ENCODE peak calls at places on chromosomes 16 and 17, in five cellular contexts. S is foreskin keratinocyte, I is transverse colon, R is pancreas, F is right cardiac atrium. U is an unnamed sample. For H3K4me1, the result is how much of the 10 kb centered on the place peaks cover.

GRCh38 chr16:90008708-90009145 is 10.5 kb downstream of the DBNDD1 start:
- DNase-seq in R (no peak), F (no peak), I (peak), S (no peak), U (no peak)

GRCh38 chr17:55418369-55419268 is 3.0 kb downstream of the MMD start:
- DNase-seq in R (no peak), I (no peak), S (no peak), F (no peak), U (no peak)

GRCh38 chr17:42459256-42459982 is 741 bp downstream of the ATP6V0A1 start:
- DNase-seq in F (no peak), S (peak), R (peak), I (peak), U (peak)

GRCh38 chr16:56635441-56635967 is 3.0 kb upstream of the MT1A start:
- DNase-seq in F (no peak), I (no peak), S (no peak), R (no peak), U (no peak)

GRCh38 chr16:17437142-17437720 is 33.5 kb downstream of the XYLT1 start:
- DNase-seq in R (no peak), F (no peak), S (no peak), I (no peak), U (no peak)

GRCh38 chr17:28381141-28381825 is 9.8 kb downstream of the SARM1 start:
- DNase-seq in S (peak), I (peak), R (no peak), F (peak), U (no peak)

GRCh38 chr17:6555331-6556120 is 829 bp downstream of the PITPNM3 start:
- DNase-seq in F (peak), R (peak), S (peak), I (peak), U (no peak)

GRCh38 chr17:40339068-40339699 is 25.4 kb downstream of the GJD3 start:
- DNase-seq in I (peak), F (no peak), S (no peak), R (no peak), U (no peak)

GRCh38 chr16:51359141-51359960 is 208.3 kb upstream of the SALL1 start:
- DNase-seq in I (peak), S (no peak), R (no peak), F (peak), U (no peak)

GRCh38 chr17:48841395-48841831 is 10.6 kb downstream of the CALCOCO2 start:
- DNase-seq in I (no peak), R (no peak), F (no peak), S (no peak), U (no peak)

GRCh38 chr17:78672880-78673371 is 95.7 kb upstream of the DNAH17 start:
- DNase-seq in F (no peak), S (peak), R (peak), I (no peak), U (no peak)

GRCh38 chr16:30108059-30108855 is 5.1 kb downstream of the GDPD3 start:
- DNase-seq in F (peak), R (no peak), S (no peak), I (no peak), U (no peak)

GRCh38 chr17:80761421-80761871 is 216.8 kb downstream of the RPTOR start:
- DNase-seq in R (no peak), F (no peak), I (no peak), S (peak), U (no peak)

GRCh38 chr17:44223574-44224046 is 4.1 kb upstream of the UBTF start:
- DNase-seq in F (peak), R (peak), S (no peak), I (peak), U (no peak)

GRCh38 chr17:16881239-16881924 is 90.5 kb downstream of the TNFRSF13B start:
- DNase-seq in I (no peak), R (no peak), S (no peak), F (no peak), U (no peak)

GRCh38 chr16:81251871-81252270 is 13.4 kb downstream of the BCO1 start:
- DNase-seq in R (no peak), I (no peak), F (no peak), S (no peak), U (no peak)

GRCh38 chr17:61106354-61106753 is 293.3 kb upstream of the TBX2 start:
- DNase-seq in S (no peak), F (no peak), R (no peak), I (no peak), U (no peak)

GRCh38 chr17:64707077-64707591 is 45.0 kb upstream of the SMURF2 start:
- DNase-seq in F (peak), R (peak), S (peak), I (peak), U (peak)

GRCh38 chr16:53080345-53081031 is 25.7 kb downstream of the CHD9 start:
- DNase-seq in I (peak), F (peak), R (no peak), S (peak), U (peak)

GRCh38 chr17:78332530-78332929 is 27.3 kb downstream of the SOCS3 start:
- DNase-seq in I (no peak), S (no peak), F (no peak), R (no peak), U (no peak)

GRCh38 chr17:69284646-69285045 is 42.3 kb downstream of the ABCA5 start:
- DNase-seq in S (no peak), I (no peak), F (no peak), R (no peak), U (no peak)

GRCh38 chr17:71926746-71927398 is 193.9 kb upstream of the SOX9 start:
- DNase-seq in S (no peak), F (no peak), R (no peak), I (no peak), U (no peak)

GRCh38 chr17:14331982-14332298 is 31.1 kb downstream of the HS3ST3B1 start:
- DNase-seq in F (no peak), I (no peak), R (no peak), S (no peak), U (no peak)

GRCh38 chr17:46003907-46004748 is 5.1 kb downstream of the STH start:
- DNase-seq in S (no peak), R (peak), I (peak), F (peak), U (peak)

GRCh38 chr16:55824473-55824872 is 8.4 kb downstream of the CES1 start:
- DNase-seq in R (no peak), F (no peak), S (no peak), I (no peak), U (no peak)

GRCh38 chr17:79866791-79867190 is 27.6 kb upstream of the CBX4 start:
- DNase-seq in S (no peak), F (peak), I (no peak), R (no peak), U (no peak)

DNA sequence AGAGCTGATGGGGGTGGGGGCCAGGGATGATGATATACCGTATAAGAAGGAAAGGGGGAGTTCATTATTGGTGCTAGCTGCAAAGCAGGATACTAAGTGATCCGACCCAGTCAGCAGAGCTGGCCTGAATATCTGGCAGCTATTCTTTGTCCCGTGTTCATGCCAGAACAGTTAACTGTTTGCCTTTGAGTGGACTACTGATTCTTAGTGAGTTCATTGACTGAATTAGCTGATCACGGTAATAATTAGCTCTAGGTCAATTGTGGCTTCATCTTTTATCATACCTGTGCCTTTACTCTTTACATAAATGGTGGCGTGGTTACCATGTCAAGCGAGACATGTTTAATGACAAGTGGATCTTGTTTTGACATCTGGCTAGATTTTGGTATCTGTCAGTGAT is 5.3 kb downstream of the KPNB1 start:
- DNase-seq in S (no peak), R (no peak), I (no peak), F (no peak), U (no peak)
- H3K4me1 ChIP-seq in S (under half), R (under half), I (under half), F (under half), U (under half)

GRCh38 chr17:57328109-57328882 is 72.0 kb downstream of the MSI2 start:
- DNase-seq in I (no peak), F (no peak), R (no peak), S (no peak), U (no peak)
- H3K4me1 ChIP-seq in I (under half), F (under half), R (under half), S (under half), U (under half)

DNA sequence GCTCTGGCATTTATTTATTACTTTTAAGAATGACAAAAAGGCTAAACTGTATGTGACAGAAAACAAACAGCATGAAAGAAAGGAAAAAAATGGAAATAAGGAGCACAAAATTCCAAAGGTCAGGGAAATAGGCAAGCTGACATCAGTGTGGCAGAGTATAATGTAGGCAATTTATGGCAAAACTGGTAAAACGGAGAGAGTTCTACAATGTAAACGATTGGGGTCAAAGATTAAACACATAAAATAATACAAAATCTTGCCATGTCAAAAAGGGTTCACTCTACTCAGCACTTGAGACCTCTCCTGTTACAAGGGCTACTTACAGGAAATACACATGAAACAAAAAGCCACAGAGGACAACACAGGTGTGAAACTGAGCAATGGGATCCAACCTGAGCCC is 47.0 kb upstream of the CDRT4 start:
- DNase-seq in R (no peak), S (no peak), F (no peak), I (no peak), U (no peak)
- H3K4me1 ChIP-seq in R (under half), S (under half), F (under half), I (under half), U (under half)

DNA sequence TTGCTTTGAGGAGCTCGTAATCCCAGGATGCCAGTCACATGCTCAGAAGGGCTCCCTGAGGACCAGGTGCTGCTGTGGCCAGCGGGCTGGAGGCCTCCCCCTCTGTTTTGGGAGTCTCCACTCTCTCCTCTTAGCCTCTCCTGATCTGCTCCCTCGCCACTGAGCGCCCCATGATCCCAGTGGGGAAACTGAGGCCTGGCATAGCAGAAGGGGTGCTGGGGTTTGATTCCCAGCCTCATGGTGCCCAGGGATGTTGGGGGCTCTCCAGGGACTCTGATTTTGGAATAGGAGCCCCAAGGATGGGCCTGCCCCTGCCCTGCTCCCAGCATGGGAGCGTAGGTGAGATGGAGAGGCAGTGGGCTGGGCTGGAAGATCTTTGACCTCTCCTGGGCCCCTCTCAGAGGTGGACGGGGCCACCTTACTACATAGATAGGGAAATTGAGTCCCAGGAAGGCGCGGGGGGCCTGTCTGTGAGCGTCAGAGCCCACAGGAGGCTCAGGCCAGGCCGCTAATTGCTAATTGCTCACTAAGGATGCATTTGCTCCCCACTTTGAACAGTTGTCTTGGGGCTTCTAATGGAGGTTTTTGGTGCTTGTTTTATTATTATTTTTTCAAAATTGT is 525 bp upstream of the ADCY7 start:
- DNase-seq in F (peak), S (no peak), I (no peak), R (peak), U (no peak)
- H3K4me1 ChIP-seq in F (under half), S (under half), I (under half), R (under half), U (under half)

GRCh38 chr16:58013201-58013956 is 12.2 kb downstream of the USB1 start:
- DNase-seq in I (no peak), R (no peak), S (no peak), F (no peak), U (no peak)
- H3K4me1 ChIP-seq in I (under half), R (under half), S (under half), F (under half), U (under half)

DNA sequence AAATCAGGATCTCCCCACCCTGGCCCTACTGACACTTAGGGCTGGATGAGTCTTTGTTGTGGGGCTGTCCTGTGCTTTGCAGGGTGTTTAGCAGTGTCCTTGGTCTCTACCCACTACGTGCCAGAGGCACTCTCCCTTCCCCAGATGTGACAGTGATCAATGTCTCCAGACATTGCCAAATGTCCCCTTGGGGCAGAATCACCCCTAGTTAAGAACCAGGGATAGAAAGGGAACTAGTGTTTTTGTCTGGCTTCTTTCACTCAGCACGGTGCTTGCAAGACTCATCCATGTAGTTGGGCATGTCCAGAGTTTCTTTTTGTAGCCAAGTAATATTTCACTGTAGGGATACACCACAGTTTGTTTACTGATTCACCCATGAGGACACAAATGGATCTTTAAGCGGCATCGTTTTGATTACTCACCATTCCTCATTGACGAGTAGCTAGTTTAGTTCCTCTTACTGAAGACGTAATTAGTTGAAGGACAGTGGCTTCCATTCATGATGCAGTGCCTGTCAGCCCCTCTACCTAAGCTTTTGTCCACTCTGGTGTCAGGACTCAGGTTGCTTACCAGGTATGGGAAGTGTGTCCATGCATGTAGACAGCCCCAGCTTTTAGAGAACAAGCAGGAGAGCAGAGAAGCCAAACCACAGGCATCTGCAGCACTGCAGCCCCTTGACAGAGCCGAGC is 26.0 kb upstream of the ITGB4 start:
- DNase-seq in R (no peak), F (no peak), I (no peak), S (peak), U (no peak)
- H3K4me1 ChIP-seq in R (under half), F (under half), I (half or more), S (half or more), U (under half)

GRCh38 chr17:2264023-2264860 is 39.3 kb downstream of the SMG6 start:
- DNase-seq in I (no peak), R (no peak), F (no peak), S (no peak), U (no peak)
- H3K4me1 ChIP-seq in I (under half), R (under half), F (under half), S (under half), U (under half)

GRCh38 chr16:4533490-4533889 is 5.1 kb downstream of the CDIP1 start:
- DNase-seq in I (no peak), F (no peak), S (no peak), R (no peak), U (no peak)
- H3K4me1 ChIP-seq in I (under half), F (under half), S (under half), R (under half), U (under half)

U was measured in BE2C.